ENCODE peak calls at places on chromosomes 6 and 20, in ten cellular contexts. Z is activated CD8-positive, alpha-beta memory T cell treated with anti-CD3 and anti-CD28 coated beads, Interleukin-2, amount 10 ng/mL, durations not matched to agents 7 days and 5 days; X is GM03348; H is fibroblast of mammary gland; Q is lower leg skin; L is adrenal gland; W is endothelial cell; D is T-helper 1 cell; M is endodermal cell; C is NCI-H69. E is an unnamed sample.

GRCh38 chr20:61960836-61961235 is 104.8 kb downstream of the TAF4 start:
- DNase-seq in D (no peak), H (no peak), Q (peak; percentile 42), L (peak; percentile 37), C (no peak), X (no peak), M (no peak), W (no peak), Z (no peak), E (no peak)

GRCh38 chr6:10404799-10405524 is 9.9 kb downstream of the TFAP2A start:
- DNase-seq in D (no peak), H (no peak), L (no peak), W (no peak), Q (no peak), X (no peak), M (no peak), C (peak; percentile 87), Z (no peak), E (no peak)

GRCh38 chr6:155335265-155335664 is 21.0 kb upstream of the TFB1M start:
- DNase-seq in X (no peak), Q (no peak), L (no peak), D (no peak), Z (no peak), C (no peak), M (no peak), W (no peak), H (no peak), E (no peak)

GRCh38 chr6:142746524-142746923 is 198.5 kb downstream of the HIVEP2 start:
- DNase-seq in W (peak; percentile 36), X (no peak), D (no peak), Q (no peak), Z (no peak), M (peak; percentile 81), C (no peak), H (peak; percentile 42), L (peak; percentile 56), E (peak; percentile 51)

GRCh38 chr6:53154794-53155193 is 6.2 kb upstream of the GCM1 start:
- DNase-seq in L (no peak), H (peak; percentile 71), C (no peak), X (no peak), M (no peak), W (no peak), Q (no peak), D (no peak), Z (no peak), E (no peak)

GRCh38 chr6:136646377-136646776 is 96.2 kb upstream of the MAP7 start:
- DNase-seq in L (no peak), Q (no peak), W (no peak), C (no peak), M (no peak), X (peak; percentile 27), Z (no peak), D (no peak), H (peak; percentile 43), E (no peak)

GRCh38 chr6:144493035-144493910 is 208.1 kb downstream of the UTRN start:
- DNase-seq in L (no peak), X (no peak), C (no peak), H (peak; percentile 73), Q (no peak), W (no peak), D (no peak), M (no peak), Z (no peak), E (no peak)

GRCh38 chr6:68077661-68078060 is 557.4 kb upstream of the ADGRB3 start:
- DNase-seq in H (no peak), Z (no peak), M (no peak), C (no peak), W (no peak), L (no peak), D (no peak), Q (no peak), X (no peak), E (no peak)

GRCh38 chr20:16974080-16974854 is 226.1 kb downstream of the OTOR start:
- DNase-seq in D (no peak), Z (no peak), H (no peak), W (no peak), L (no peak), C (no peak), M (no peak), Q (no peak), X (no peak), E (no peak)

GRCh38 chr6:158043008-158043407 is 61.3 kb downstream of the SYNJ2 start:
- DNase-seq in M (no peak), Z (no peak), C (no peak), L (no peak), Q (no peak), X (no peak), D (no peak), H (no peak), W (no peak), E (no peak)

GRCh38 chr6:85923013-85923430 is 280.3 kb upstream of the SYNCRIP start:
- DNase-seq in H (peak; percentile 48), L (peak; percentile 60), C (peak; percentile 45), M (peak; percentile 83), Z (no peak), X (peak; percentile 42), Q (peak; percentile 68), W (peak; percentile 52), D (no peak), E (peak; percentile 62)

GRCh38 chr6:110325197-110325596 is 33.0 kb downstream of the METTL24 start:
- DNase-seq in L (no peak), Q (no peak), W (no peak), M (no peak), X (peak; percentile 30), H (peak; percentile 75), C (peak; percentile 88), D (no peak), Z (no peak), E (no peak)

GRCh38 chr6:159874475-159874874 is 16.3 kb upstream of the MAS1 start:
- DNase-seq in L (no peak), H (peak; percentile 49), X (peak; percentile 29), C (no peak), D (no peak), M (no peak), Z (no peak), W (no peak), Q (no peak), E (no peak)

GRCh38 chr20:49614338-49615050 is 46.6 kb upstream of the PTGIS start:
- DNase-seq in H (no peak), C (no peak), Q (no peak), Z (no peak), M (no peak), D (no peak), L (no peak), X (no peak), W (no peak), E (no peak)

GRCh38 chr6:56593801-56594318 is 48.8 kb downstream of the DST start:
- DNase-seq in X (no peak), D (no peak), Q (no peak), C (no peak), M (no peak), Z (peak; percentile 45), H (peak; percentile 50), W (no peak), L (no peak), E (no peak)

GRCh38 chr20:35134472-35134871 is 12.7 kb downstream of the EDEM2 start:
- DNase-seq in X (no peak), L (peak; percentile 89), D (no peak), H (no peak), Z (no peak), Q (no peak), C (no peak), M (no peak), W (no peak), E (no peak)

GRCh38 chr6:28771401-28772267 is 152.2 kb downstream of the TRIM27 start:
- DNase-seq in W (peak; percentile 78), C (peak; percentile 15), H (no peak), M (peak; percentile 94), D (no peak), Q (no peak), L (no peak), X (no peak), Z (no peak), E (peak; percentile 79)

GRCh38 chr6:169950558-169950957 is 199.1 kb downstream of the ERMARD start:
- DNase-seq in X (no peak), Q (no peak), W (no peak), L (peak; percentile 54), D (no peak), H (peak; percentile 2), M (peak; percentile 47), C (peak; percentile 75), Z (peak; percentile 55), E (no peak)

GRCh38 chr20:26208296-26209091 is 511.8 kb upstream of the ZNF337 start:
- DNase-seq in Q (peak; percentile 81), Z (peak; percentile 40), C (peak; percentile 6), L (no peak), D (no peak), W (peak; percentile 53), H (no peak), M (peak; percentile 84), X (peak; percentile 52), E (peak; percentile 58)

GRCh38 chr6:168007592-168008338 is 10.3 kb downstream of the KIF25 start:
- DNase-seq in W (no peak), Z (no peak), H (peak; percentile 99), C (no peak), Q (peak; percentile 74), D (no peak), X (peak; percentile 90), L (peak; percentile 54), M (no peak), E (peak; percentile 71)

GRCh38 chr6:132357120-132357519 is 44.2 kb downstream of the MOXD1 start:
- DNase-seq in C (no peak), D (no peak), X (peak; percentile 38), H (peak; percentile 47), Z (no peak), Q (no peak), M (no peak), W (no peak), L (no peak), E (no peak)

GRCh38 chr6:114253431-114253830 is 89.4 kb downstream of the HS3ST5 start:
- DNase-seq in H (no peak), Z (no peak), X (no peak), L (no peak), M (no peak), Q (no peak), W (no peak), D (no peak), C (no peak), E (no peak)

GRCh38 chr6:161257778-161258457 is 15.9 kb downstream of the AGPAT4 start:
- DNase-seq in Q (no peak), C (peak; percentile 57), L (no peak), M (no peak), D (no peak), X (peak; percentile 77), W (no peak), Z (no peak), H (peak; percentile 100), E (no peak)

E was measured in ELF-1.